ENCODE peak calls at places on chromosomes 7 and 10, in seven cellular contexts. R is HFFc6, H is Right ventricle myocardium inferior, N is frontal cortex, J is T-helper 2 cell, B is left lung, W is smooth muscle cell of the brain vasculature. K is an unnamed sample.

GRCh38 chr10:92573798-92574544 is at the start of gene IDE:
- DNase-seq in R (peak), H (peak), N (peak), J (peak), B (peak), W (no peak), K (no peak)

GRCh38 chr7:141320287-141320686 is 230.9 kb upstream of the AGK start:
- DNase-seq in R (no peak), H (no peak), N (no peak), J (no peak), B (no peak), W (no peak), K (no peak)

GRCh38 chr7:77538186-77538907 is 1.3 kb downstream of the PTPN12 start:
- DNase-seq in R (peak), H (peak), N (peak), J (no peak), B (peak), W (peak), K (peak)

GRCh38 chr7:132655071-132655761 is 78.9 kb upstream of the PLXNA4 start:
- DNase-seq in R (no peak), H (peak), N (no peak), J (no peak), B (peak), W (no peak), K (no peak)

GRCh38 chr7:48183965-48184364 is 12.7 kb downstream of the ABCA13 start:
- DNase-seq in R (no peak), H (no peak), N (no peak), J (no peak), B (no peak), W (no peak), K (no peak)

GRCh38 chr10:60661627-60662026 is 116.7 kb upstream of the CDK1 start:
- DNase-seq in R (peak), H (no peak), N (no peak), J (no peak), B (no peak), W (peak), K (no peak)

GRCh38 chr7:97973206-97973658 is 16.8 kb downstream of the OCM2 start:
- DNase-seq in R (no peak), H (no peak), N (no peak), J (no peak), B (no peak), W (no peak), K (peak)

GRCh38 chr10:8398771-8399170 is 344.3 kb downstream of the GATA3 start:
- DNase-seq in R (no peak), H (no peak), N (no peak), J (no peak), B (no peak), W (no peak), K (no peak)

GRCh38 chr10:132774179-132774904 is 11.6 kb downstream of the NKX6-2 start:
- DNase-seq in R (no peak), H (no peak), N (no peak), J (no peak), B (no peak), W (no peak), K (no peak)

GRCh38 chr7:84025332-84025927 is 169.2 kb downstream of the SEMA3A start:
- DNase-seq in R (peak), H (no peak), N (no peak), J (no peak), B (no peak), W (peak), K (peak)

GRCh38 chr7:64559206-64559605 is 3.7 kb downstream of the ZNF680 start:
- DNase-seq in R (no peak), H (no peak), N (no peak), J (no peak), B (no peak), W (no peak), K (no peak)

GRCh38 chr10:78756604-78757442 is 311.9 kb upstream of the ZMIZ1 start:
- DNase-seq in R (peak), H (peak), N (peak), J (no peak), B (peak), W (peak), K (peak)

GRCh38 chr7:63025815-63026214 is 972.8 kb upstream of the ZNF722 start:
- DNase-seq in R (no peak), H (no peak), N (no peak), J (no peak), B (no peak), W (no peak), K (no peak)

GRCh38 chr10:126372359-126372758 is 15.9 kb downstream of the ADAM12 start:
- DNase-seq in R (no peak), H (no peak), N (no peak), J (no peak), B (no peak), W (no peak), K (no peak)

GRCh38 chr10:80188713-80189112 is 16.6 kb downstream of the ANXA11 start:
- DNase-seq in R (no peak), H (no peak), N (no peak), J (no peak), B (no peak), W (no peak), K (no peak)

GRCh38 chr7:90596745-90597526 is 815 bp downstream of the CDK14 start:
- DNase-seq in R (peak), H (no peak), N (peak), J (no peak), B (no peak), W (no peak), K (no peak)

GRCh38 chr7:2821842-2822507 is 22.1 kb downstream of the GNA12 start:
- DNase-seq in R (peak), H (no peak), N (no peak), J (no peak), B (no peak), W (no peak), K (no peak)

GRCh38 chr10:44651834-44652233 is 259.3 kb upstream of the TMEM72 start:
- DNase-seq in R (peak), H (no peak), N (no peak), J (no peak), B (no peak), W (no peak), K (no peak)

GRCh38 chr10:101495324-101495925 is 92.6 kb downstream of the POLL start:
- DNase-seq in R (peak), H (no peak), N (no peak), J (no peak), B (no peak), W (no peak), K (peak)

GRCh38 chr10:75469018-75469616 is 37.7 kb downstream of the LRMDA start:
- DNase-seq in R (peak), H (no peak), N (no peak), J (no peak), B (peak), W (no peak), K (no peak)

GRCh38 chr7:108165726-108166125 is 35.6 kb upstream of the LAMB4 start:
- DNase-seq in R (no peak), H (no peak), N (no peak), J (no peak), B (no peak), W (no peak), K (no peak)